ENCODE peak calls at places on chromosome 3, in six cellular contexts. K, Y, N, H, U and G are unnamed samples.

GRCh38 chr3:39196034-39196433 is 3.6 kb upstream of the XIRP1 start:
- DNase-seq in K (no peak), Y (no peak), N (no peak), H (no peak), U (no peak), G (no peak)

GRCh38 chr3:134904333-134904771 is 109.3 kb downstream of the EPHB1 start:
- DNase-seq in K (no peak), Y (no peak), N (no peak), H (no peak), U (no peak), G (no peak)

GRCh38 chr3:131549340-131549739 is 46.6 kb upstream of the MRPL3 start:
- DNase-seq in K (no peak), Y (no peak), N (no peak), H (no peak), U (no peak), G (no peak)

GRCh38 chr3:38349684-38350359 is 3.2 kb downstream of the XYLB start:
- DNase-seq in K (no peak), Y (no peak), N (no peak), H (no peak), U (no peak), G (no peak)

GRCh38 chr3:40432793-40433192 is 24.3 kb upstream of the RPL14 start:
- DNase-seq in K (no peak), Y (no peak), N (no peak), H (no peak), U (no peak), G (no peak)

GRCh38 chr3:47556351-47556750 is 22.3 kb downstream of the CSPG5 start:
- DNase-seq in K (no peak), Y (no peak), N (no peak), H (no peak), U (no peak), G (no peak)

GRCh38 chr3:73021301-73021700 is 24.7 kb downstream of the PPP4R2 start:
- DNase-seq in K (peak; percentile 15), Y (no peak), N (no peak), H (no peak), U (no peak), G (no peak)

GRCh38 chr3:140994316-140994715 is 52.7 kb downstream of the SLC25A36 start:
- DNase-seq in K (no peak), Y (no peak), N (no peak), H (no peak), U (no peak), G (no peak)

GRCh38 chr3:100060685-100061484 is 53.4 kb downstream of the FILIP1L start:
- DNase-seq in K (no peak), Y (no peak), N (no peak), H (no peak), U (no peak), G (no peak)

GRCh38 chr3:56926513-56927282 is 124.9 kb upstream of the ARHGEF3 start:
- DNase-seq in K (no peak), Y (no peak), N (no peak), H (no peak), U (no peak), G (no peak)

GRCh38 chr3:163347944-163348343 is 1730.4 kb downstream of the SI start:
- DNase-seq in K (no peak), Y (no peak), N (no peak), H (no peak), U (no peak), G (no peak)

GRCh38 chr3:41819200-41819599 is 142.7 kb downstream of the ULK4 start:
- DNase-seq in K (no peak), Y (no peak), N (no peak), H (no peak), U (no peak), G (no peak)

GRCh38 chr3:66809579-66809958 is 188.5 kb upstream of the KBTBD8 start:
- DNase-seq in K (peak; percentile 70), Y (no peak), N (no peak), H (no peak), U (no peak), G (no peak)

GRCh38 chr3:141384157-141384556 is 15.9 kb downstream of the ZBTB38 start:
- DNase-seq in K (no peak), Y (no peak), N (no peak), H (no peak), U (no peak), G (no peak)

GRCh38 chr3:64303401-64303800 is 78.1 kb upstream of the PRICKLE2 start:
- DNase-seq in K (no peak), Y (no peak), N (no peak), H (no peak), U (no peak), G (no peak)

GRCh38 chr3:134423153-134423552 is 48.9 kb upstream of the AMOTL2 start:
- DNase-seq in K (no peak), Y (no peak), N (no peak), H (no peak), U (peak; percentile 50), G (no peak)

GRCh38 chr3:13301295-13301987 is 118.7 kb downstream of the NUP210 start:
- DNase-seq in K (peak; percentile 65), Y (no peak), N (no peak), H (peak; percentile 30), U (no peak), G (no peak)

GRCh38 chr3:33438284-33438668 is 1.9 kb downstream of the UBP1 start:
- DNase-seq in K (peak; percentile 19), Y (no peak), N (no peak), H (no peak), U (peak; percentile 12), G (no peak)

GRCh38 chr3:77530870-77531269 is 491.0 kb downstream of the ROBO2 start:
- DNase-seq in K (no peak), Y (no peak), N (no peak), H (peak; percentile 24), U (no peak), G (no peak)

GRCh38 chr3:52213901-52214300 is 11.5 kb downstream of the TLR9 start:
- DNase-seq in K (no peak), Y (no peak), N (no peak), H (no peak), U (no peak), G (no peak)

GRCh38 chr3:52217409-52217805 is 8.0 kb downstream of the TLR9 start:
- DNase-seq in K (no peak), Y (no peak), N (no peak), H (no peak), U (no peak), G (no peak)

GRCh38 chr3:52213005-52213404 is 12.4 kb downstream of the TLR9 start:
- DNase-seq in K (no peak), Y (no peak), N (no peak), H (no peak), U (no peak), G (no peak)

GRCh38 chr3:52216585-52217408 is 8.6 kb downstream of the TLR9 start:
- DNase-seq in K (no peak), Y (peak; percentile 77), N (peak; percentile 84), H (peak; percentile 46), U (no peak), G (no peak)

GRCh38 chr3:52215351-52215750 is 10.1 kb downstream of the TLR9 start:
- DNase-seq in K (no peak), Y (no peak), N (no peak), H (no peak), U (no peak), G (no peak)
- H3K27ac ChIP-seq in K (no peak overlapping the region), Y (no peak overlapping the region), N (no peak overlapping the region), H (no peak overlapping the region), U (no peak overlapping the region), G (no peak overlapping the region)

GRCh38 chr3:61780455-61781239 is 219.3 kb downstream of the PTPRG start:
- DNase-seq in K (no peak), Y (no peak), N (no peak), H (no peak), U (no peak), G (peak; percentile 19)
- H3K27ac ChIP-seq in K (no peak overlapping the region), Y (no peak overlapping the region), N (no peak overlapping the region), H (no peak overlapping the region), U (no peak overlapping the region), G (no peak overlapping the region)

DNA sequence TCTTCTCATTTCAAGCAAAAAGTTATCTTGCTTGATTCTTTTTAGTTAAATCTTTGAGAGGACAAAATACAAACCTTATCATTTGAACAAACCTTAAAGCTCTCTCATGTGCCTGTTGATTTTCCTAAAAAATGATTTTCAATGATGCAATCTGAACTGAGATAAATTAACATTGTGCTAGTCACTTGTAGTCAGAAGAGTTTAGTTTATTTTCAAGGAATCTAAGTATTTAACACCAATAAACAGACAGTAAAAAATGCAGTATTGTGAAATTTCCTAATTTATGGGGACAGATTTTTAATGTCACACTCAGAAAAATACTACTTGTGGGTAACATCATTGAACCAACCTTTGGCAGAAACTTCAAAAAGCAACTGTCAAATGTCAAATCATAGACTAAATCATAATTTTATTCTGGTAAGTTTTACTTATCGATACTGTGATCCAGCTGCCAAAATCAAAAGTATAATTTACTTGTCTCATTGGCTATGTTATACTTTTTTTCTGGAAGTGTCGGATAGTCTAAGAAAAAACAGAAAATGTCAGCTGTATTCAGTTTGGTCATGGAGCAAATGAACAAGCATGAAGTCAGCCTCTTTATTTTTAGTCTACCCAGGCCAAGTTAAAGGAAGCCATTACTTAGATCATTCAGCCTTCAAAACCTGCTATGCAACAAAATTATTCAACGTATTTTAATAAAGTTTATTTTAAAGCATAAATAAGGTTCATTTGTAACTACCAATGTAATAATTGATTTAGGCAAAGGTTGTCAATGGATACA is 52.4 kb upstream of the FNDC3B start:
- DNase-seq in K (no peak), Y (no peak), N (no peak), H (no peak), U (no peak), G (no peak)
- H3K27ac ChIP-seq in K (no peak overlapping the region), Y (no peak overlapping the region), N (no peak overlapping the region), H (no peak overlapping the region), U (no peak overlapping the region), G (no peak overlapping the region)

GRCh38 chr3:106824856-106825255 is 552.4 kb upstream of the CCDC54 start:
- DNase-seq in K (peak; percentile 3), Y (no peak), N (no peak), H (peak; percentile 8), U (peak; percentile 12), G (no peak)

GRCh38 chr3:106823706-106824105 is 553.5 kb upstream of the CCDC54 start:
- DNase-seq in K (no peak), Y (no peak), N (no peak), H (no peak), U (no peak), G (no peak)

GRCh38 chr3:106826861-106827311 is 550.4 kb upstream of the CCDC54 start:
- DNase-seq in K (no peak), Y (no peak), N (no peak), H (no peak), U (no peak), G (no peak)

GRCh38 chr3:106827515-106828213 is 549.6 kb upstream of the CCDC54 start:
- DNase-seq in K (no peak), Y (no peak), N (no peak), H (no peak), U (no peak), G (no peak)

GRCh38 chr3:106825962-106826605 is 551.2 kb upstream of the CCDC54 start:
- DNase-seq in K (no peak), Y (no peak), N (no peak), H (peak; percentile 51), U (no peak), G (no peak)
- H3K27ac ChIP-seq in K (no peak overlapping the region), Y (peak overlapping the region; percentile 32), N (no peak overlapping the region), H (peak overlapping the region; percentile 32), U (no peak overlapping the region), G (no peak overlapping the region)

GRCh38 chr3:185250247-185250646 is 3.6 kb downstream of the EHHADH start:
- DNase-seq in K (no peak), Y (no peak), N (no peak), H (no peak), U (no peak), G (no peak)
- H3K27ac ChIP-seq in K (peak overlapping the region; percentile 68), Y (no peak overlapping the region), N (no peak overlapping the region), H (no peak overlapping the region), U (no peak overlapping the region), G (no peak overlapping the region)

GRCh38 chr3:29693863-29694262 is 413.0 kb downstream of the RBMS3 start:
- DNase-seq in K (no peak), Y (no peak), N (no peak), H (peak; percentile 71), U (peak; percentile 38), G (no peak)
- H3K27ac ChIP-seq in K (no peak overlapping the region), Y (peak overlapping the region; percentile 77), N (peak overlapping the region; percentile 48), H (no peak overlapping the region), U (peak overlapping the region; percentile 93), G (peak overlapping the region; percentile 79)